ENCODE peak calls at places on chromosomes 12 and 14, in six cellular contexts. Q is AG09319, A is GM20000, L is A673, R is left ventricle myocardium inferior, P is bronchial epithelial cell. O is an unnamed sample.

GRCh38 chr12:92242917-92243316 is 97.3 kb upstream of the BTG1 start:
- DNase-seq in Q (peak), A (no peak), L (peak), R (no peak), P (no peak), O (no peak)

GRCh38 chr12:19138551-19139344 is 9.2 kb downstream of the PLEKHA5 start:
- DNase-seq in Q (no peak), A (no peak), L (no peak), R (no peak), P (peak), O (no peak)

GRCh38 chr12:52189376-52190174 is 2.2 kb downstream of the KRT80 start:
- DNase-seq in Q (no peak), A (no peak), L (no peak), R (no peak), P (no peak), O (no peak)

GRCh38 chr12:47071241-47071852 is 8.1 kb upstream of the PCED1B start:
- DNase-seq in Q (no peak), A (peak), L (peak), R (no peak), P (no peak), O (no peak)

GRCh38 chr12:112716099-112717093 is 75.2 kb upstream of the RPH3A start:
- DNase-seq in Q (no peak), A (peak), L (peak), R (no peak), P (peak), O (no peak)

GRCh38 chr12:575948-576612 is 87.2 kb downstream of the NINJ2 start:
- DNase-seq in Q (no peak), A (peak), L (peak), R (peak), P (peak), O (no peak)

GRCh38 chr14:102222751-102223150 is 82.2 kb downstream of the MOK start:
- DNase-seq in Q (no peak), A (no peak), L (no peak), R (no peak), P (no peak), O (no peak)

GRCh38 chr12:106759526-106760183 is 14.8 kb upstream of the RIC8B start:
- DNase-seq in Q (no peak), A (no peak), L (no peak), R (no peak), P (no peak), O (no peak)

GRCh38 chr12:128970941-128971340 is 117.7 kb downstream of the GLT1D1 start:
- DNase-seq in Q (no peak), A (no peak), L (no peak), R (no peak), P (no peak), O (no peak)

GRCh38 chr14:100071545-100071944 is 6.3 kb downstream of the EVL start:
- DNase-seq in Q (no peak), A (no peak), L (no peak), R (no peak), P (no peak), O (no peak)

GRCh38 chr14:81235096-81235495 is 14.3 kb upstream of the GTF2A1 start:
- DNase-seq in Q (no peak), A (peak), L (no peak), R (no peak), P (no peak), O (no peak)

GRCh38 chr12:54195736-54196347 is 7.1 kb upstream of the SMUG1 start:
- DNase-seq in Q (no peak), A (no peak), L (peak), R (no peak), P (no peak), O (no peak)

GRCh38 chr12:50258167-50258551 is 25.2 kb downstream of the LIMA1 start:
- DNase-seq in Q (no peak), A (no peak), L (no peak), R (peak), P (peak), O (no peak)

GRCh38 chr12:124532947-124533346 is 34.5 kb downstream of the NCOR2 start:
- DNase-seq in Q (no peak), A (no peak), L (no peak), R (no peak), P (no peak), O (no peak)

GRCh38 chr12:32666510-32666909 is 12.6 kb upstream of the DNM1L start:
- DNase-seq in Q (no peak), A (no peak), L (no peak), R (no peak), P (no peak), O (no peak)

GRCh38 chr12:2247109-2247508 is 194.3 kb downstream of the CACNA1C start:
- DNase-seq in Q (no peak), A (no peak), L (no peak), R (no peak), P (no peak), O (no peak)

GRCh38 chr12:65836419-65837197 is 12.3 kb downstream of the HMGA2 start:
- DNase-seq in Q (no peak), A (no peak), L (no peak), R (no peak), P (no peak), O (no peak)

GRCh38 chr12:48527891-48528670 is 2.6 kb downstream of the OR8S1 start:
- DNase-seq in Q (no peak), A (no peak), L (no peak), R (no peak), P (no peak), O (no peak)

GRCh38 chr12:29414368-29414767 is 33.4 kb upstream of the ERGIC2 start:
- DNase-seq in Q (peak), A (no peak), L (no peak), R (no peak), P (no peak), O (no peak)

GRCh38 chr14:59125156-59125555 is 63.3 kb upstream of the DAAM1 start:
- DNase-seq in Q (no peak), A (no peak), L (no peak), R (no peak), P (no peak), O (no peak)

GRCh38 chr14:59126714-59127436 is 61.6 kb upstream of the DAAM1 start:
- DNase-seq in Q (peak), A (peak), L (peak), R (no peak), P (peak), O (no peak)

GRCh38 chr14:59120931-59121330 is 67.5 kb upstream of the DAAM1 start:
- DNase-seq in Q (no peak), A (no peak), L (no peak), R (no peak), P (no peak), O (no peak)

GRCh38 chr14:59123526-59123925 is 64.9 kb upstream of the DAAM1 start:
- DNase-seq in Q (peak), A (no peak), L (no peak), R (no peak), P (no peak), O (no peak)

DNA sequence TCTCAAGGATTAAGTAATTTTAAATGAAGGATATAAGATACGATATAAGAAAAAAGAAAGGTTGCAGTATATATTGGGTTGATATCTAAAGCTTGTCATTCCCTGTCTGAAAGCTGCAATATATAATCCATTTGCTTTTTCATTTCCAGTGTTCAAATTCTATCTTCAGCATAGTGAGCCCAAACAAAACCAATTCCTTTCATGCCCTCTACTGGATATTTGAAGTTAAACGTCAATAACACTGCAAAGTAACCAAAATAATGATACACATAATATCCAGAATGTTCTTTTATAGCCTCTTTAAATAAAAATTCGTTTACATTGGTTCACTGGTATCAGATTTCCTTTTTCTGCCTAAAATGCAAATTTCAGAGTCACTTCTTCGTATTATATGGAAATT is 64.5 kb upstream of the DAAM1 start:
- DNase-seq in Q (no peak), A (no peak), L (peak), R (no peak), P (peak), O (no peak)
- TF ChIP-seq CTCF in Q (peak), A (no peak), L (peak), R (peak), P (no peak), O (no peak)

DNA sequence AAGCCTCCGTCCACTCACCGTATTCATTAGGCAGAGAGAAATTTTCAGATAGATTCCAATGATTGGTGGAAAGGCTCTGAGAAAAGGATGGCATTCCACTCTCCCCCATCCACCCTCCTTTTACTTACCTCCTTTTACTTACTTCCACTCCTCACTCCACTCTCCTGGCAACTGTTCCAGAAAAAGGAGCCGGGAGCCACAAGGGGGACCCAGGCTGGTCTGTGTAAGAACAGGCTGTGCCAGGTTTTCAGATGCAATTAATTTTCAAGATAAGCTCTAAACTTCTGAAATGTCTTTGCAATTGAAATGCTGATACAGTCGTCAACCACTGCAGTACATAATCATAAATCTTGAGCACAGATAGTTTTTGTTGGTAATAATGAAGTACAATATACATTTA is 248.8 kb downstream of the ANO6 start:
- DNase-seq in Q (no peak), A (no peak), L (peak), R (no peak), P (no peak), O (no peak)
- TF ChIP-seq CTCF in Q (no peak), A (no peak), L (peak), R (peak), P (no peak), O (peak)

GRCh38 chr12:75289678-75290200 is 40.4 kb downstream of the CAPS2 start:
- DNase-seq in Q (no peak), A (no peak), L (peak), R (no peak), P (peak), O (no peak)
- TF ChIP-seq CTCF in Q (peak), A (no peak), L (peak), R (peak), P (peak), O (no peak)

GRCh38 chr12:72448805-72449204 is 176.6 kb downstream of the TRHDE start:
- DNase-seq in Q (no peak), A (no peak), L (peak), R (no peak), P (no peak), O (no peak)

GRCh38 chr12:72448089-72448488 is 175.9 kb downstream of the TRHDE start:
- DNase-seq in Q (peak), A (no peak), L (peak), R (no peak), P (no peak), O (no peak)

GRCh38 chr12:72453550-72453949 is 181.4 kb downstream of the TRHDE start:
- DNase-seq in Q (no peak), A (no peak), L (no peak), R (no peak), P (no peak), O (no peak)

DNA sequence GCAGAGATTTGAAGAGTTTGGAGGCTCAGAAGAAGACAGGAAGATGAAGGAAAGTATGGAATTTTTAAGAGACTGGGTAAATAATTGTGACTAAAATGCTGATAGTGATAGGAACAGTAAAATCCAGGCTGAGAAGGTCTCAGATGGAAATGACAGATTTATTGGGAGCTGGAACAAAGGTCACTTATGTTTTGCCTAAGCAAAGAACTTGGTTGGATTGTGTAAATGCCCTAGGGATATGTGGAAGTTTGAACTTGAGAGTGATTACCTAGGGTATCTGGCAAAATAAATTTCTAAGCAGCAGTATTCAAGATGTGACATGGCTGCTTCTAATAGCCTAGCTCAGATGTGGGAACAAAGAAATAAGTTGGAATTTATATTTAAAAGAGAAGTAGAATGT is 180.9 kb downstream of the TRHDE start:
- DNase-seq in Q (no peak), A (no peak), L (no peak), R (no peak), P (no peak), O (no peak)
- TF ChIP-seq CTCF in Q (no peak), A (no peak), L (no peak), R (no peak), P (no peak), O (no peak)

DNA sequence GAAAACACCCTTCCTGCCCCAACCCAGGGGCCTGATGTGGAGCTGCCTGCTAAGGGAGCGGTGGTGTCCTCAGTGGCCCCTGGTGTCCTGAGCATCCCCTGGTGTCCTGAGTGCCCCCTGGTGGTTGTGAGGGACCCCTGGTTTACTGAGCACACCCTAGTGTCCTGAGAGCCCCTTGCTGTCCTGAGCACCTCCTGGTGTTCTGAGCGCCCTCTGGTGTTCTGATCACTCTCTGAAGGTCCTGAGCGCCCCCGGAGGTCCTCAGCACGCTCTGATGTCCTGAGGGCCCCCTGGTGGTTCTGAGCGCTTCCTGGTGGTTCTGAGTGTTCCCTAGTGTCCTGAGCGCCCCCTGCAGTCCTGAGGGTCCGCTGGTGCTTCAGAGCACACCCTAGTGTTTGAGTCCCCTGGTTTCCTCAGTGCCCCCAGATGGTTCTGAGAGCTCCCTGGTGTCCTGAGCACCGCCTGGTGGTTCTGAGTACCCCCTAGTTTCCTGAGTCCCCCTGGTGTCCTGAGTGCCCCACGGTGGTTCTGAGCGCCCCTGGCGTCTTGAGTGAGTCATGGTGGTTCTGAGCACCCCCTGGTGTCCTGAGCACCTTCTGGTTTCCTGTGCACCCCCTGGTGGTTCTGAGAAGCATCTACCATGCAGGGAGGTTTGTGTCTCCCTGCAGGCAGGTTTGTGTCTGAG is 1004.2 kb downstream of the TMEM121 start:
- DNase-seq in Q (no peak), A (peak), L (peak), R (no peak), P (no peak), O (no peak)
- TF ChIP-seq CTCF in Q (no peak), A (peak), L (peak), R (no peak), P (no peak), O (peak)

O was measured in H1.